ENCODE peak calls at places on chromosomes 11 and 22, in six cellular contexts. L is CD8-positive, alpha-beta memory T cell; U is IMR-90; K is right lobe of liver; N is heart right ventricle; D is Caco-2. S is an unnamed sample.

GRCh38 chr22:28442951-28443876 is 236.4 kb downstream of the TTC28 start:
- DNase-seq in L (no peak), U (peak), K (peak), N (peak), D (peak), S (no peak)

GRCh38 chr11:62573006-62573591 is 592 bp downstream of the EEF1G start:
- DNase-seq in L (no peak), U (no peak), K (peak), N (no peak), D (peak), S (no peak)

GRCh38 chr11:58222730-58223129 is 6.0 kb downstream of the OR10Q1 start:
- DNase-seq in L (no peak), U (peak), K (no peak), N (no peak), D (no peak), S (no peak)

GRCh38 chr11:69510471-69511357 is 29.3 kb downstream of the LINC01488 start:
- DNase-seq in L (no peak), U (peak), K (no peak), N (no peak), D (no peak), S (no peak)

GRCh38 chr11:96056581-96056980 is 132.7 kb upstream of the MTMR2 start:
- DNase-seq in L (no peak), U (no peak), K (no peak), N (no peak), D (no peak), S (no peak)

GRCh38 chr11:7573558-7574296 is 59.9 kb downstream of the PPFIBP2 start:
- DNase-seq in L (no peak), U (no peak), K (peak), N (no peak), D (peak), S (no peak)

GRCh38 chr11:106333678-106334077 is 256.2 kb downstream of the AASDHPPT start:
- DNase-seq in L (no peak), U (no peak), K (no peak), N (no peak), D (no peak), S (no peak)

GRCh38 chr22:46741974-46742519 is 4.0 kb upstream of the CERK start:
- DNase-seq in L (no peak), U (no peak), K (no peak), N (no peak), D (no peak), S (no peak)

GRCh38 chr11:47917643-47918369 is 62.6 kb upstream of the PTPRJ start:
- DNase-seq in L (peak), U (peak), K (peak), N (peak), D (peak), S (no peak)

GRCh38 chr11:74534216-74534615 is 40.7 kb upstream of the LIPT2 start:
- DNase-seq in L (no peak), U (no peak), K (no peak), N (no peak), D (no peak), S (no peak)

GRCh38 chr11:40542821-40543220 is 916.6 kb downstream of the LRRC4C start:
- DNase-seq in L (no peak), U (no peak), K (no peak), N (no peak), D (no peak), S (no peak)

DNA sequence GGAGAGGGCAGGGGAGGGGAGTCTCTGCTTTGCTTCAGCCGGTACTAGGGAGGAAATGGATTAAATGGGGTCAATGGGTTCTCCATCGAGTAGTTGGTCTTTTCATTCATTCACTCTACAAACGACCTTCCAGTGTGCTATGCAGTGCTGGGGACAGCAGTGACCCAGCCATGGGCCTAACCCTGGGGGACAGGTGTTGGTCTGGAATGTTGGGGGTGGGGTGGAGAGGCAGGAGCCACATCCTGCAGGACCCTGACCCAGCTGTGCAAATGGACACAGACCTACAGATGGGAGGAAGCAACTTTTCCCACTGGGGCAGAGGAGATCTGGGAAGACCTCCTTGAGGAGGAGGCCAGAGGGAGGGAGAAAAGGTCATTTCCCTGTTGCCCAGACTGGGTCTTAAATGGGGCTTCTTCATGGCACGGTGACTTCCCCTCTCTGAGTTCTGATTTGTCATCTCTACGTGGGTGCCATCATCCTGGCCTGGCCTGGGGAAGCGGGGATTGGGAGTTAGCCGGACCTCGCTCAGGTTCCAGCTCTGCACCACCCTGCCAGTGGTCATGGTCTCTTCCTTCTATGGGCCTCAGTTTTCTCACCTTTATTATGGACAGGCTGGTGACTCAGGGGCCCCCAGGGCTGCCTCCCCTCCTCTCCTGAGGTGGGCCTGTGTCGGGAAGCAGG is 2.0 kb downstream of the CYTH4 start:
- DNase-seq in L (no peak), U (no peak), K (no peak), N (no peak), D (no peak), S (no peak)
- H3K4me3 ChIP-seq in L (peak), U (no peak), K (peak), N (no peak), D (no peak), S (no peak)

DNA sequence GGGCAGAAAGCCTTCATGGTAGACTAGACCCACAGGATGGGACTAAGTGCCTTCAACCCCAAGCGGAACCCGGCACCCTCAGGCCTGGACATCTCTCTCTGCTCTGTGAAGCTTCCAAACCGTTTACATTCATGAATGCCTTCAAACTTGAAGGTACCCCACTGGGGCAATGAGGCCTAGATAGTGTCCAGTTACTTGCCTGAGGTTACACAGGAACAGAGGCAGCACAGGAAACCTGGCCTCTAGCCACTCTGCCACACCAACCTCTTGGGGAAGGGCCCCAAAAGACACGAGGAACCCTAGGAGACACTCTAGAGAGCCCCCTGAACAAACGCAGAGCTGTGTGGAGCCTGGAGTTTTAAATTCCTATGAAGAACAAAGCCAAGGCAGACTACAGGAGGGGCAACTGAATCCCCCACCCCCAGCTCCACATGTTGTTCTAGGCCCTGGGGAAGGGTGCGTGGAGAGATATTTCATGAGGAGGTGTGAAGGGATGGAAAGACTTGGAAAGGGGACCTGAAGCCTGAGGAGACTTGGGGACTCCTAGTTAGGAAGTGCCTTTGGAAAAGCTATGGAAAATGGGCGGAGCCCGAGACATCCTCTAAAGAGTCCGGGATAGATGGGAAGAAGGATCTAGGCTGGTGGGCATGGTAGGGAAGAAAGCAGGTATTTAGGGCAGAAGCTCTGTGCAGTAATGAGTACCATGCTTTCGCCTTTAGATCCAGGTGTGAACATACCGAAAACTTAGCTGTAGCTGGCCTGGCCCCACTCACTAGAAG is 14.8 kb upstream of the CYP2R1 start:
- DNase-seq in L (no peak), U (no peak), K (no peak), N (no peak), D (no peak), S (no peak)
- H3K4me3 ChIP-seq in L (no peak), U (no peak), K (no peak), N (no peak), D (no peak), S (no peak)

DNA sequence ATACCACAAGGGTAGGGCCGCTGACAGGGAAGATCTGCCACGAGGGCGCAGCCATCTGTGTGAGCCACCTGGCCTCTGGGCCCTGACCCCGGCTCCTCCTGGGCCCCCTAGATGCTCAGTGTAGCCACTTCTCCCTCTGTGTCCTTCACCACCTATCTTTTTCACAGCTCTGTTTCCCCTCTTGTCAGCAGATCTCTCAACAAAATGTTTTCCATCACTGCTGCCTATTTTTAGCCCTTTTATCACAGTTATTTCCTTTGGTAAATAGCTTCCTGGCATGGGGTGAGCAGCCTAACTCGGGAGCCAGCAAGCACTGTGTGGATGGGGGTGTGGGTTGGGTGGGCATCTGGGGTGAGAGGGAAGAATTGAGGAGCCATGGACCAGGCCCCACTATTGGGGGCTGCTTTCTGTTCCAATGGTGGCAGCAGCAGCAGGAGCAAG is 135.2 kb upstream of the NAV2 start:
- DNase-seq in L (no peak), U (no peak), K (no peak), N (peak), D (no peak), S (no peak)
- H3K4me3 ChIP-seq in L (no peak), U (no peak), K (no peak), N (no peak), D (no peak), S (no peak)

GRCh38 chr11:65391007-65391406 is 4.6 kb downstream of the FRMD8 start:
- DNase-seq in L (no peak), U (peak), K (peak), N (peak), D (peak), S (no peak)
- H3K4me3 ChIP-seq in L (no peak), U (no peak), K (no peak), N (no peak), D (no peak), S (no peak)